ENCODE peak calls at places on chromosomes 2 and 18, in ten cellular contexts. P is GM12878; I is glomerular endothelial cell; V is pulmonary artery endothelial cell; X is HS-27A; N is left cardiac atrium; F is stimulated activated CD8-positive, alpha-beta memory T cell treated with anti-CD3 and anti-CD28 coated beads, Interleukin-2, amount 100 ng/mL, for 1 hour; Z is right atrium auricular region; J is HT-29; E is NT2/D1. O is an unnamed sample.

GRCh38 chr18:36950282-36950681 is 121.4 kb downstream of the KIAA1328 start:
- DNase-seq in F (no peak), V (no peak), Z (no peak), E (no peak), I (no peak), X (no peak), N (no peak), J (no peak), P (no peak), O (no peak)

GRCh38 chr18:48003426-48004349 is 73.2 kb upstream of the SMAD2 start:
- DNase-seq in V (no peak), I (peak), P (no peak), J (peak), Z (peak), F (no peak), E (no peak), X (no peak), N (peak), O (no peak)

GRCh38 chr2:151241224-151241623 is 20.4 kb downstream of the RBM43 start:
- DNase-seq in I (no peak), V (no peak), E (no peak), N (no peak), J (no peak), X (no peak), F (no peak), Z (no peak), P (no peak), O (no peak)

GRCh38 chr2:218014706-218015685 is 12.2 kb upstream of the TNS1 start:
- DNase-seq in X (no peak), N (no peak), E (no peak), P (no peak), J (no peak), V (no peak), F (no peak), Z (no peak), I (no peak), O (no peak)

GRCh38 chr2:48282281-48282680 is 247.7 kb upstream of the STON1 start:
- DNase-seq in F (no peak), Z (no peak), I (no peak), V (no peak), E (no peak), J (no peak), P (no peak), N (no peak), X (no peak), O (no peak)

GRCh38 chr2:131015764-131016163 is 77.5 kb downstream of the FAM168B start:
- DNase-seq in N (no peak), Z (no peak), J (no peak), E (no peak), V (no peak), P (no peak), X (no peak), I (no peak), F (no peak), O (no peak)

GRCh38 chr2:17610521-17610920 is 70.0 kb downstream of the VSNL1 start:
- DNase-seq in I (no peak), V (no peak), N (peak), P (no peak), F (no peak), X (no peak), Z (peak), J (no peak), E (no peak), O (no peak)

GRCh38 chr2:191696001-191696400 is 18.1 kb downstream of the NABP1 start:
- DNase-seq in E (no peak), I (no peak), F (no peak), V (peak), X (no peak), N (peak), J (no peak), Z (no peak), P (no peak), O (no peak)

GRCh38 chr2:10046899-10047298 is 3.5 kb downstream of the KLF11 start:
- DNase-seq in J (no peak), P (no peak), Z (no peak), V (no peak), X (no peak), I (no peak), F (no peak), E (no peak), N (no peak), O (no peak)

GRCh38 chr18:47280121-47280520 is 28.7 kb upstream of the SKOR2 start:
- DNase-seq in N (no peak), J (no peak), I (no peak), P (no peak), V (no peak), X (no peak), F (no peak), Z (no peak), E (no peak), O (no peak)

GRCh38 chr2:60549250-60550150 is 4.0 kb downstream of the BCL11A start:
- DNase-seq in V (no peak), P (no peak), X (no peak), E (no peak), N (no peak), J (no peak), I (no peak), F (no peak), Z (no peak), O (no peak)

GRCh38 chr2:33665039-33665438 is 65.9 kb upstream of the FAM98A start:
- DNase-seq in X (no peak), P (no peak), Z (no peak), V (no peak), J (no peak), F (no peak), E (no peak), I (no peak), N (no peak), O (no peak)

GRCh38 chr2:79453918-79454317 is 58.9 kb upstream of the CTNNA2 start:
- DNase-seq in P (no peak), N (no peak), X (no peak), I (no peak), Z (no peak), F (no peak), V (no peak), E (peak), J (peak), O (no peak)

GRCh38 chr2:54212456-54212855 is 43.6 kb downstream of the TSPYL6 start:
- DNase-seq in I (no peak), X (peak), J (no peak), P (no peak), E (no peak), Z (no peak), F (no peak), V (no peak), N (no peak), O (peak)

GRCh38 chr2:234747032-234747431 is 204.8 kb upstream of the SH3BP4 start:
- DNase-seq in Z (no peak), N (no peak), J (no peak), F (no peak), E (no peak), V (no peak), X (no peak), P (no peak), I (no peak), O (no peak)

GRCh38 chr2:101692037-101692436 is 5.5 kb upstream of the MAP4K4 start:
- DNase-seq in V (no peak), Z (no peak), J (no peak), X (no peak), N (no peak), F (no peak), P (no peak), I (no peak), E (no peak), O (no peak)

O was measured in HepG2.